ENCODE peak calls at places on chromosome 11, in ten cellular contexts. E, F, Y, V, I, U, S, M, B and R are unnamed samples.

GRCh38 chr11:102237096-102237735 is 80.1 kb upstream of the BIRC3 start:
- DNase-seq in B (no peak), Y (no peak), I (no peak), E (no peak), U (no peak), M (no peak), S (no peak), F (no peak), V (no peak), R (no peak)

GRCh38 chr11:21811572-21811971 is 381.3 kb upstream of the ANO5 start:
- DNase-seq in I (peak), S (no peak), F (no peak), B (no peak), U (no peak), V (no peak), E (no peak), Y (no peak), M (no peak), R (no peak)

GRCh38 chr11:119717839-119718534 is 11.0 kb downstream of the NECTIN1 start:
- DNase-seq in E (no peak), S (no peak), V (no peak), Y (no peak), M (no peak), B (no peak), I (no peak), U (no peak), F (no peak), R (no peak)

GRCh38 chr11:102230186-102230585 is 87.1 kb upstream of the BIRC3 start:
- DNase-seq in I (no peak), U (no peak), V (no peak), F (no peak), M (no peak), E (no peak), Y (no peak), S (no peak), B (no peak), R (no peak)

GRCh38 chr11:3803726-3804510 is 4.4 kb upstream of the PGAP2 start:
- DNase-seq in E (no peak), U (no peak), F (no peak), S (no peak), Y (no peak), B (no peak), I (no peak), V (no peak), M (no peak), R (no peak)

GRCh38 chr11:113289341-113290187 is 24.8 kb upstream of the TTC12 start:
- DNase-seq in E (peak), S (peak), M (peak), Y (peak), B (peak), F (peak), V (peak), I (peak), U (peak), R (no peak)

GRCh38 chr11:61019818-61020405 is 48.4 kb downstream of the CD6 start:
- DNase-seq in U (no peak), E (no peak), F (no peak), V (no peak), B (no peak), I (no peak), Y (no peak), S (no peak), M (no peak), R (no peak)

GRCh38 chr11:131581006-131581405 is 210.6 kb downstream of the NTM start:
- DNase-seq in E (no peak), I (no peak), U (no peak), Y (no peak), M (no peak), S (no peak), F (no peak), V (no peak), B (no peak), R (no peak)

GRCh38 chr11:118961591-118961990 is 5.5 kb downstream of the UPK2 start:
- DNase-seq in U (no peak), I (no peak), F (no peak), S (no peak), Y (no peak), B (no peak), E (no peak), M (no peak), V (no peak), R (no peak)

GRCh38 chr11:35031869-35032268 is 107.1 kb upstream of the CD44 start:
- DNase-seq in M (no peak), Y (no peak), V (no peak), S (no peak), F (no peak), I (no peak), E (no peak), B (no peak), U (no peak), R (no peak)

GRCh38 chr11:87259731-87260130 is 222.0 kb downstream of the TMEM135 start:
- DNase-seq in E (no peak), V (no peak), I (no peak), M (no peak), F (no peak), S (no peak), Y (no peak), U (no peak), B (no peak), R (no peak)